ENCODE peak calls at places on chromosomes 12 and 14, in ten cellular contexts. Q is CD8-positive, alpha-beta T cell; S is RWPE2; V is pancreas; R is left ventricle myocardium inferior; L is adrenal gland; K is hepatocyte; N is tibial nerve; E is neuronal stem cell; I is K562. M is an unnamed sample.

GRCh38 chr12:107666009-107666408 is 19.6 kb upstream of the PWP1 start:
- DNase-seq in Q (no peak), S (no peak), V (no peak), R (no peak), L (no peak), K (no peak), N (no peak), E (no peak), I (no peak), M (no peak)

GRCh38 chr12:27525373-27525772 is 1.4 kb downstream of the PPFIBP1 start:
- DNase-seq in Q (no peak), S (no peak), V (no peak), R (no peak), L (peak; percentile 52), K (peak; percentile 47), N (no peak), E (no peak), I (no peak), M (peak; percentile 19)

GRCh38 chr14:74035556-74035955 is 16.4 kb downstream of the BBOF1 start:
- DNase-seq in Q (no peak), S (no peak), V (no peak), R (no peak), L (no peak), K (no peak), N (no peak), E (no peak), I (no peak), M (no peak)

GRCh38 chr14:84468153-84468552 is 1061.8 kb upstream of the FLRT2 start:
- DNase-seq in Q (no peak), S (no peak), V (no peak), R (no peak), L (no peak), K (no peak), N (no peak), E (no peak), I (no peak), M (no peak)

GRCh38 chr12:32051511-32052299 is 54.9 kb upstream of the BICD1 start:
- DNase-seq in Q (no peak), S (peak; percentile 87), V (no peak), R (no peak), L (peak; percentile 57), K (peak; percentile 70), N (no peak), E (no peak), I (no peak), M (no peak)

GRCh38 chr12:88519802-88520435 is 60.4 kb downstream of the KITLG start:
- DNase-seq in Q (no peak), S (no peak), V (no peak), R (no peak), L (no peak), K (no peak), N (no peak), E (no peak), I (no peak), M (no peak)

GRCh38 chr14:24911324-24912095 is 138.4 kb downstream of the STXBP6 start:
- DNase-seq in Q (no peak), S (no peak), V (no peak), R (no peak), L (no peak), K (peak; percentile 54), N (no peak), E (no peak), I (no peak), M (peak; percentile 49)

GRCh38 chr12:92108651-92109050 is 37.0 kb downstream of the BTG1 start:
- DNase-seq in Q (no peak), S (no peak), V (no peak), R (no peak), L (no peak), K (peak; percentile 10), N (no peak), E (no peak), I (peak; percentile 18), M (no peak)

GRCh38 chr14:77104393-77104792 is 6.3 kb downstream of the CIPC start:
- DNase-seq in Q (no peak), S (no peak), V (no peak), R (no peak), L (no peak), K (no peak), N (no peak), E (no peak), I (no peak), M (no peak)

GRCh38 chr14:77103954-77104353 is 5.9 kb downstream of the CIPC start:
- DNase-seq in Q (no peak), S (no peak), V (no peak), R (no peak), L (no peak), K (no peak), N (no peak), E (no peak), I (no peak), M (no peak)

GRCh38 chr14:77103475-77103874 is 5.4 kb downstream of the CIPC start:
- DNase-seq in Q (no peak), S (no peak), V (no peak), R (no peak), L (no peak), K (no peak), N (no peak), E (no peak), I (no peak), M (no peak)

GRCh38 chr14:77100961-77101360 is 2.9 kb downstream of the CIPC start:
- DNase-seq in Q (no peak), S (no peak), V (no peak), R (no peak), L (no peak), K (no peak), N (no peak), E (no peak), I (no peak), M (no peak)

DNA sequence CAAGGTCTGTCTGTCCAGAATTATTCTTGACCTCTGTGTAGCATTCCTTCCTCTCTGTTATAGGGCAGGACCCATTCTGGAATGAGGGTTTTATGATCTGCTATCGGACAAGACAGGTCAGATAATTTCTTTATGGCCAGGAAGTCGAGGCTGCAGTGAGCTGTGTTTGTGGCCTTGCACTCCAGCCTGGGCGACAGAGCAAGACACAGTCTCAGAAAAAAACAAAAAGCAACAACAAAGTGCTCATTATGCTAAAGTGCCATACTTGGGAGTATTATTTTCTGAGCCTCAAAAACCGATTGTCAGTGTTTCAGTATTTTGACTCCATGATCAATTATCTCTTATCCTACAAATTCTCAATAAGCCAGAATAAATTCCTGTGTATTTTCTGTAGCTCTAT is 4.1 kb downstream of the CIPC start:
- DNase-seq in Q (no peak), S (no peak), V (no peak), R (no peak), L (no peak), K (no peak), N (no peak), E (no peak), I (no peak), M (peak; percentile 78)
- H3K4me1 ChIP-seq in Q (peaks cover 11% of the 10 kb centered on the region), S (peaks cover 8% of the 10 kb centered on the region), V (peaks cover 11% of the 10 kb centered on the region), R (peaks cover 91% of the 10 kb centered on the region), L (peaks cover 31% of the 10 kb centered on the region), K (peaks cover 26% of the 10 kb centered on the region), N (peaks cover 57% of the 10 kb centered on the region), E (peaks cover 39% of the 10 kb centered on the region), I (peaks cover 9% of the 10 kb centered on the region), M (no peaks in the 10 kb centered on the region)

GRCh38 chr14:55142466-55142865 is 13.4 kb downstream of the LGALS3 start:
- DNase-seq in Q (no peak), S (no peak), V (no peak), R (no peak), L (no peak), K (no peak), N (no peak), E (no peak), I (no peak), M (no peak)

GRCh38 chr14:55139696-55140509 is 10.9 kb downstream of the LGALS3 start:
- DNase-seq in Q (no peak), S (no peak), V (no peak), R (no peak), L (no peak), K (no peak), N (no peak), E (no peak), I (no peak), M (no peak)

GRCh38 chr14:55138091-55138490 is 9.0 kb downstream of the LGALS3 start:
- DNase-seq in Q (no peak), S (no peak), V (no peak), R (no peak), L (no peak), K (no peak), N (no peak), E (no peak), I (no peak), M (no peak)

GRCh38 chr14:55139152-55139551 is 10.1 kb downstream of the LGALS3 start:
- DNase-seq in Q (no peak), S (no peak), V (no peak), R (no peak), L (no peak), K (no peak), N (no peak), E (no peak), I (no peak), M (no peak)

GRCh38 chr14:55141812-55142211 is 12.8 kb downstream of the LGALS3 start:
- DNase-seq in Q (no peak), S (no peak), V (no peak), R (no peak), L (no peak), K (no peak), N (no peak), E (no peak), I (no peak), M (peak; percentile 68)
- H3K36me3 ChIP-seq in Q (no peaks in the 10 kb centered on the region), S (peaks cover 100% of the 10 kb centered on the region), V (no peaks in the 10 kb centered on the region), R (peaks cover 87% of the 10 kb centered on the region), L (peaks cover 48% of the 10 kb centered on the region), K (peaks cover 4% of the 10 kb centered on the region), N (peaks cover 5% of the 10 kb centered on the region), E (peaks cover 12% of the 10 kb centered on the region), I (peaks cover 23% of the 10 kb centered on the region), M (peaks cover 21% of the 10 kb centered on the region)

GRCh38 chr14:23159516-23159915 is 23.9 kb downstream of the SLC7A8 start:
- DNase-seq in Q (no peak), S (no peak), V (no peak), R (no peak), L (no peak), K (no peak), N (no peak), E (no peak), I (no peak), M (no peak)
- H3K4me1 ChIP-seq in Q (peaks cover 31% of the 10 kb centered on the region), S (peaks cover 23% of the 10 kb centered on the region), V (peaks cover 17% of the 10 kb centered on the region), R (peaks cover 27% of the 10 kb centered on the region), L (peaks cover 27% of the 10 kb centered on the region), K (peaks cover 13% of the 10 kb centered on the region), N (peaks cover 15% of the 10 kb centered on the region), E (peaks cover 28% of the 10 kb centered on the region), I (peaks cover 66% of the 10 kb centered on the region), M (peaks cover 8% of the 10 kb centered on the region)

DNA sequence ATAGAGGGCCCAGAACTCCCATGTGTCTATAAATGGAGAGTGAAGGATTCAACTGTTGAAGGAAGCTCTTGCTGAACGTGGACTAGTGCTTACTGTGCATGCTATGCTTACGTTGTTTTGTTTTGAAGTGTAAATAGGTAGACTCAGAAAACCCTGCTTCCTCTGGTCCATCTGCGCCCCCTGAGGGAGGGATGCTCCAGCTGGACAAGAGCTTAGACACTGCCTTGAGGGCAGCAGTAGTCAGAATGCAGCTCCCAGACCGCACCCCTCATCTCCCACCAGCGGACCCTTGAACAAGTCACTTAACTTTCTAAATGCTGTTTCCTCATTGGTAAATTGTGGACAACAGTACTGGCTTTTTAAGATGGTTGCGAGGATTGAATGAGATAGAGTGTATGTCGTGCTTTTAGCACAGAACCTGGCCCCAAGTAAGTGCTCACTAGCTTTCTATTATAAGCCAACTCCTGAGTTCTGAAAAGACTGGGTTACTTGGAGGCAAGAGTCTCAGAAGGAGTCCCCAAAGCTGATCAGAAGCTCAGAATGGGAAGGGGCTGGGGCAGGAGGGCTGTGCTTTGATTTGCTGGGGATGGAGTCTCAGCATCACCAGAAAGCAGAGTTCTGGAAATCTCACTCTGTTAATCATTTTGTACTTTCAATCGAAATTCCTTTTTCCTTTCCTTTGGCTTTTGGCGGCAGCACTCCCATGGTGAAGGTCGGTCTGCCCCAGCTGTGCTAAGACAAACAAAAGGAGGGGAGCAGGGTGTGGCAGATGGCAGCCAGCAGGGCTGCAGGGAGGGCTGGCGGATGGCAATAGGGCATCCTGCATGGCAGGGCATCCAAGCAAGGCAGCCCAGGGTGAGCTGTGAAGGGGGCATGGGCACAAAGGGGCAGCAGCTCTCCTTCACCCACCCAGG is 15.6 kb downstream of the AGAP2 start:
- DNase-seq in Q (no peak), S (no peak), V (no peak), R (no peak), L (peak; percentile 39), K (peak; percentile 2), N (no peak), E (no peak), I (no peak), M (no peak)
- H3K36me3 ChIP-seq in Q (peaks cover 43% of the 10 kb centered on the region), S (peaks cover 14% of the 10 kb centered on the region), V (peaks cover 10% of the 10 kb centered on the region), R (peaks cover 36% of the 10 kb centered on the region), L (peaks cover 38% of the 10 kb centered on the region), K (no peaks in the 10 kb centered on the region), N (no peaks in the 10 kb centered on the region), E (peaks cover 13% of the 10 kb centered on the region), I (peaks cover 29% of the 10 kb centered on the region), M (peaks cover 10% of the 10 kb centered on the region)